ENCODE peak calls at places on chromosomes 16 and 17, in nine cellular contexts. Q is hypothalamus, X is anterior cingulate cortex, S is NCI-H345, J is T-helper 1 cell, V is GF-D8, H is WERI-Rb-1, M is nucleus accumbens, G is hippocampal formation. E is an unnamed sample.
A peak's percentile ranks its signal among the peaks of the same experiment; 100 is the strongest.

GRCh38 chr17:79306688-79307323 is 232.2 kb downstream of the ENGASE start:
- DNase-seq in S (peak; percentile 74), H (no peak), V (no peak), J (no peak), M (no peak), Q (no peak), G (no peak), X (no peak), E (no peak)

GRCh38 chr17:50111687-50112655 is 16.8 kb downstream of the PDK2 start:
- DNase-seq in H (peak; percentile 87), X (peak; percentile 24), S (no peak), Q (peak; percentile 52), M (no peak), J (no peak), V (no peak), G (peak; percentile 25), E (no peak)

GRCh38 chr16:22216191-22216831 is 10.2 kb downstream of the EEF2K start:
- DNase-seq in X (no peak), H (no peak), J (no peak), M (no peak), V (peak; percentile 95), S (no peak), G (no peak), Q (no peak), E (no peak)

GRCh38 chr17:76737676-76738467 is at the start of gene MFSD11:
- DNase-seq in J (peak; percentile 97), X (peak; percentile 94), Q (peak; percentile 91), G (peak; percentile 90), M (peak; percentile 85), V (peak; percentile 85), S (peak; percentile 98), H (peak; percentile 98), E (peak; percentile 96)

GRCh38 chr17:2238432-2239169 is 65.0 kb downstream of the SMG6 start:
- DNase-seq in S (no peak), Q (peak; percentile 69), V (no peak), M (peak; percentile 36), J (no peak), H (no peak), X (no peak), G (peak; percentile 34), E (peak; percentile 89)

GRCh38 chr16:23256440-23256839 is 45.7 kb upstream of the SCNN1B start:
- DNase-seq in Q (no peak), J (no peak), S (no peak), V (no peak), G (no peak), M (no peak), X (no peak), H (no peak), E (no peak)

GRCh38 chr16:8905168-8905762 is 23.1 kb downstream of the LITAFD start:
- DNase-seq in Q (no peak), H (peak; percentile 37), M (no peak), G (no peak), S (peak; percentile 10), V (no peak), X (no peak), J (peak; percentile 36), E (peak; percentile 45)

GRCh38 chr16:84483882-84484565 is 20.4 kb downstream of the MEAK7 start:
- DNase-seq in Q (no peak), S (no peak), X (no peak), J (no peak), G (no peak), V (no peak), H (no peak), M (no peak), E (no peak)

GRCh38 chr17:50507871-50508572 is at the start of gene MYCBPAP:
- DNase-seq in Q (peak; percentile 68), M (peak; percentile 69), H (no peak), V (peak; percentile 63), G (peak; percentile 62), J (peak; percentile 86), X (peak; percentile 77), S (no peak), E (peak; percentile 91)

GRCh38 chr16:64450170-64450569 is 671.7 kb downstream of the CDH11 start:
- DNase-seq in J (no peak), V (no peak), M (no peak), S (no peak), G (no peak), H (no peak), Q (no peak), X (no peak), E (no peak)

GRCh38 chr16:30951785-30952184 is 2.9 kb downstream of the ORAI3 start:
- DNase-seq in G (no peak), J (no peak), M (no peak), H (no peak), S (no peak), X (no peak), V (no peak), Q (no peak), E (no peak)

GRCh38 chr16:89210165-89210903 is 7.2 kb upstream of the ZNF778 start:
- DNase-seq in G (no peak), J (no peak), S (no peak), V (no peak), X (no peak), M (no peak), H (no peak), Q (no peak), E (no peak)

GRCh38 chr16:81841709-81842108 is 62.6 kb downstream of the PLCG2 start:
- DNase-seq in Q (no peak), X (no peak), M (no peak), G (no peak), V (peak; percentile 29), J (peak; percentile 34), S (no peak), H (no peak), E (peak; percentile 88)

GRCh38 chr16:25027281-25027680 is 12.1 kb upstream of the ARHGAP17 start:
- DNase-seq in J (no peak), H (no peak), X (no peak), S (no peak), Q (no peak), M (no peak), G (no peak), V (no peak), E (no peak)

GRCh38 chr16:86027366-86028126 is 128.6 kb downstream of the IRF8 start:
- DNase-seq in X (no peak), M (no peak), Q (no peak), G (no peak), V (no peak), S (no peak), H (no peak), J (no peak), E (no peak)

GRCh38 chr16:68000024-68000423 is 740 bp upstream of the DPEP2 start:
- DNase-seq in V (peak; percentile 74), Q (no peak), G (no peak), J (peak; percentile 17), X (no peak), M (no peak), S (no peak), H (no peak), E (no peak)

GRCh38 chr16:29974291-29975133 is 844 bp downstream of the TAOK2 start:
- DNase-seq in M (no peak), J (peak; percentile 21), V (no peak), H (no peak), S (no peak), G (no peak), X (no peak), Q (peak; percentile 19), E (peak; percentile 35)

GRCh38 chr17:4540224-4541040 is 14.8 kb downstream of the MYBBP1A start:
- DNase-seq in S (no peak), V (no peak), X (no peak), J (no peak), M (no peak), Q (peak; percentile 24), H (no peak), G (no peak), E (no peak)

GRCh38 chr16:71441348-71441781 is 489 bp downstream of the TLE7 start:
- DNase-seq in H (no peak), Q (no peak), G (no peak), V (no peak), J (no peak), S (no peak), M (no peak), X (no peak), E (no peak)

GRCh38 chr16:86042996-86043725 is 144.2 kb downstream of the IRF8 start:
- DNase-seq in X (no peak), G (no peak), Q (no peak), S (no peak), J (no peak), V (no peak), H (no peak), M (no peak), E (no peak)

GRCh38 chr16:79658301-79659001 is 57.9 kb upstream of the MAF start:
- DNase-seq in J (no peak), Q (no peak), H (no peak), G (no peak), V (no peak), M (no peak), X (no peak), S (no peak), E (no peak)

GRCh38 chr17:49021095-49021767 is 24.0 kb downstream of the IGF2BP1 start:
- DNase-seq in S (no peak), M (no peak), V (no peak), G (no peak), H (no peak), Q (no peak), X (no peak), J (no peak), E (no peak)

GRCh38 chr17:6072157-6072556 is 2.0 kb downstream of the WSCD1 start:
- DNase-seq in M (no peak), J (no peak), H (no peak), G (no peak), V (no peak), Q (no peak), X (no peak), S (no peak), E (no peak)

GRCh38 chr16:50460538-50461399 is 87.4 kb upstream of the NKD1 start:
- DNase-seq in H (no peak), X (no peak), V (no peak), G (no peak), M (no peak), J (no peak), Q (no peak), S (no peak), E (no peak)

GRCh38 chr17:3754458-3755334 is 31.0 kb downstream of the HASPIN start:
- DNase-seq in S (peak; percentile 96), G (no peak), J (peak; percentile 76), H (no peak), X (no peak), M (no peak), Q (no peak), V (no peak), E (peak; percentile 68)

GRCh38 chr16:24035127-24035842 is 199.5 kb downstream of the PRKCB start:
- DNase-seq in S (no peak), M (no peak), Q (no peak), V (no peak), X (no peak), J (peak; percentile 34), G (no peak), H (no peak), E (peak; percentile 10)

GRCh38 chr17:47901423-47901822 is 5.4 kb downstream of the SP2 start:
- DNase-seq in M (no peak), H (no peak), X (no peak), S (no peak), G (no peak), J (no peak), Q (no peak), V (no peak), E (no peak)

GRCh38 chr16:88970539-88971065 is 6.4 kb downstream of the CBFA2T3 start:
- DNase-seq in V (no peak), G (no peak), J (no peak), X (no peak), S (no peak), Q (no peak), H (no peak), M (no peak), E (no peak)

GRCh38 chr16:11595908-11596504 is 9.3 kb upstream of the LITAF start:
- DNase-seq in Q (no peak), X (no peak), H (no peak), G (no peak), J (no peak), S (no peak), M (no peak), V (no peak), E (no peak)

GRCh38 chr17:75430159-75430748 is 24.8 kb upstream of the GRB2 start:
- DNase-seq in H (no peak), S (no peak), V (no peak), Q (no peak), J (no peak), X (no peak), G (no peak), M (no peak), E (no peak)

GRCh38 chr16:35150805-35151312 is 1691.4 kb downstream of the TP53TG3F start:
- DNase-seq in M (no peak), X (no peak), S (no peak), V (no peak), G (no peak), Q (no peak), H (no peak), J (no peak), E (no peak)